ENCODE peak calls at places on chromosome X, in four cellular contexts. E is PC-3, B is T follicular helper cell, D is NCI-H226. T is an unnamed sample.
A peak's percentile ranks its signal among the peaks of the same experiment; 100 is the strongest.

GRCh38 chrX:68079961-68080360 is 353.3 kb downstream of the OPHN1 start:
- DNase-seq in D (no peak), B (no peak), E (no peak), T (no peak)

GRCh38 chrX:131704136-131704695 is 160.3 kb downstream of the OR13H1 start:
- DNase-seq in B (peak; percentile 86), E (peak; percentile 37), D (peak; percentile 45), T (no peak)

GRCh38 chrX:119729408-119730201 is 28.8 kb upstream of the SOWAHD start:
- DNase-seq in B (peak; percentile 54), D (peak; percentile 20), E (peak; percentile 74), T (peak; percentile 26)

GRCh38 chrX:54492340-54492739 is 3.7 kb downstream of the FGD1 start:
- DNase-seq in B (no peak), D (no peak), E (peak; percentile 55), T (no peak)

GRCh38 chrX:102697506-102697905 is 14.7 kb upstream of the GPRASP2 start:
- DNase-seq in E (no peak), B (no peak), D (no peak), T (no peak)

GRCh38 chrX:136767104-136767941 is 13.4 kb downstream of the ARHGEF6 start:
- DNase-seq in D (no peak), E (peak; percentile 59), B (no peak), T (peak; percentile 14)

GRCh38 chrX:68867458-68868166 is 38.8 kb downstream of the EFNB1 start:
- DNase-seq in B (no peak), D (no peak), E (no peak), T (peak; percentile 17)

GRCh38 chrX:79169484-79169883 is 25.0 kb downstream of the GPR174 start:
- DNase-seq in B (no peak), D (no peak), E (no peak), T (no peak)

GRCh38 chrX:17022205-17022604 is 75.7 kb downstream of the REPS2 start:
- DNase-seq in E (no peak), D (no peak), B (no peak), T (no peak)

GRCh38 chrX:134396174-134396573 is 63.8 kb upstream of the HPRT1 start:
- DNase-seq in E (peak; percentile 37), B (no peak), D (no peak), T (no peak)

GRCh38 chrX:149131780-149132179 is 373.3 kb downstream of the IDS start:
- DNase-seq in D (no peak), E (no peak), B (no peak), T (no peak)

GRCh38 chrX:119389854-119390501 is 9.2 kb upstream of the SLC25A43 start:
- DNase-seq in B (no peak), E (no peak), D (no peak), T (no peak)